ENCODE peak calls at places on chromosomes 7 and 10, in seven cellular contexts. One of them, this sample, is unnamed.

GRCh38 chr7:2959343-2959680 is 84.4 kb downstream of the CARD11 start:
- DNase-seq in NCI-H1417 treated with DMSO at 0.1 percent for 48 hours: no peak
- DNase-seq in activated CD4-positive, CD25-positive, alpha-beta regulatory T cell: no peak
- DNase-seq in amygdala: no peak
- DNase-seq in NCI-H774: no peak
- DNase-seq in naive thymus-derived CD4-positive, alpha-beta T cell: no peak
- DNase-seq in bronchial epithelial cell: no peak
- DNase-seq in this sample: no peak

GRCh38 chr10:124345521-124345920 is 73.2 kb downstream of the OAT start:
- DNase-seq in NCI-H1417 treated with DMSO at 0.1 percent for 48 hours: no peak
- DNase-seq in activated CD4-positive, CD25-positive, alpha-beta regulatory T cell: no peak
- DNase-seq in amygdala: no peak
- DNase-seq in NCI-H774: no peak
- DNase-seq in naive thymus-derived CD4-positive, alpha-beta T cell: no peak
- DNase-seq in bronchial epithelial cell: no peak
- DNase-seq in this sample: no peak

GRCh38 chr10:119349341-119349740 is 142.0 kb downstream of the GRK5 start:
- DNase-seq in NCI-H1417 treated with DMSO at 0.1 percent for 48 hours: no peak
- DNase-seq in activated CD4-positive, CD25-positive, alpha-beta regulatory T cell: no peak
- DNase-seq in amygdala: no peak
- DNase-seq in NCI-H774: no peak
- DNase-seq in naive thymus-derived CD4-positive, alpha-beta T cell: no peak
- DNase-seq in bronchial epithelial cell: no peak
- DNase-seq in this sample: no peak

GRCh38 chr7:102811942-102812678 is 63.3 kb downstream of the FAM185A start:
- DNase-seq in NCI-H1417 treated with DMSO at 0.1 percent for 48 hours: no peak
- DNase-seq in activated CD4-positive, CD25-positive, alpha-beta regulatory T cell: no peak
- DNase-seq in amygdala: no peak
- DNase-seq in NCI-H774: no peak
- DNase-seq in naive thymus-derived CD4-positive, alpha-beta T cell: no peak
- DNase-seq in bronchial epithelial cell: no peak
- DNase-seq in this sample: no peak

GRCh38 chr10:27695704-27696103 is 49.9 kb downstream of the MKX start:
- DNase-seq in NCI-H1417 treated with DMSO at 0.1 percent for 48 hours: no peak
- DNase-seq in activated CD4-positive, CD25-positive, alpha-beta regulatory T cell: no peak
- DNase-seq in amygdala: no peak
- DNase-seq in NCI-H774: no peak
- DNase-seq in naive thymus-derived CD4-positive, alpha-beta T cell: no peak
- DNase-seq in bronchial epithelial cell: no peak
- DNase-seq in this sample: no peak

GRCh38 chr10:124621637-124622036 is 122.5 kb downstream of the FAM53B start:
- DNase-seq in NCI-H1417 treated with DMSO at 0.1 percent for 48 hours: no peak
- DNase-seq in activated CD4-positive, CD25-positive, alpha-beta regulatory T cell: no peak
- DNase-seq in amygdala: no peak
- DNase-seq in NCI-H774: no peak
- DNase-seq in naive thymus-derived CD4-positive, alpha-beta T cell: no peak
- DNase-seq in bronchial epithelial cell: no peak
- DNase-seq in this sample: no peak

GRCh38 chr10:69316313-69317059 is 38.2 kb downstream of the HK1 start:
- DNase-seq in NCI-H1417 treated with DMSO at 0.1 percent for 48 hours: no peak
- DNase-seq in activated CD4-positive, CD25-positive, alpha-beta regulatory T cell: no peak
- DNase-seq in amygdala: no peak
- DNase-seq in NCI-H774: no peak
- DNase-seq in naive thymus-derived CD4-positive, alpha-beta T cell: no peak
- DNase-seq in bronchial epithelial cell: peak; percentile 62
- DNase-seq in this sample: no peak

GRCh38 chr7:138226001-138226476 is 149.8 kb downstream of the AKR1D1 start:
- DNase-seq in NCI-H1417 treated with DMSO at 0.1 percent for 48 hours: no peak
- DNase-seq in activated CD4-positive, CD25-positive, alpha-beta regulatory T cell: no peak
- DNase-seq in amygdala: no peak
- DNase-seq in NCI-H774: no peak
- DNase-seq in naive thymus-derived CD4-positive, alpha-beta T cell: no peak
- DNase-seq in bronchial epithelial cell: no peak
- DNase-seq in this sample: no peak

GRCh38 chr7:77351539-77352004 is 64.6 kb downstream of the GSAP start:
- DNase-seq in NCI-H1417 treated with DMSO at 0.1 percent for 48 hours: no peak
- DNase-seq in activated CD4-positive, CD25-positive, alpha-beta regulatory T cell: no peak
- DNase-seq in amygdala: no peak
- DNase-seq in NCI-H774: no peak
- DNase-seq in naive thymus-derived CD4-positive, alpha-beta T cell: peak; percentile 67
- DNase-seq in bronchial epithelial cell: no peak
- DNase-seq in this sample: no peak